ENCODE peak calls at places on chromosomes 5 and 9, in eight cellular contexts. X is uterus, M is cardiac fibroblast, O is cardiac muscle cell, D is osteoblast, T is coronary artery, W is H7, A is Peyer's patch. Q is an unnamed sample.

GRCh38 chr5:125422342-125422741 is 675.9 kb upstream of the ZNF608 start:
- DNase-seq in A (no peak), O (no peak), T (no peak), W (peak; percentile 18), D (no peak), M (no peak), X (no peak), Q (no peak)

GRCh38 chr5:149728303-149728702 is 1.8 kb upstream of the PPARGC1B start:
- DNase-seq in D (no peak), O (no peak), A (no peak), W (no peak), M (peak; percentile 21), T (no peak), X (no peak), Q (no peak)

GRCh38 chr5:73274121-73274520 is 101.1 kb downstream of the TMEM174 start:
- DNase-seq in X (no peak), M (no peak), D (no peak), O (no peak), A (no peak), T (no peak), W (no peak), Q (no peak)

GRCh38 chr5:11520241-11520929 is 383.9 kb downstream of the CTNND2 start:
- DNase-seq in A (no peak), T (no peak), W (no peak), M (no peak), X (no peak), O (no peak), D (no peak), Q (no peak)

GRCh38 chr5:60333103-60333502 is 366.9 kb downstream of the DEPDC1B start:
- DNase-seq in O (no peak), D (no peak), T (no peak), M (no peak), X (no peak), A (no peak), W (no peak), Q (peak; percentile 69)

GRCh38 chr5:92409131-92409530 is 1026.0 kb upstream of the ARRDC3 start:
- DNase-seq in T (no peak), D (no peak), M (peak; percentile 51), O (no peak), W (no peak), A (no peak), X (no peak), Q (peak; percentile 72)

GRCh38 chr5:91293131-91293530 is 90.0 kb downstream of the ARRDC3 start:
- DNase-seq in T (no peak), X (no peak), D (no peak), A (no peak), W (peak; percentile 56), M (no peak), O (peak; percentile 51), Q (no peak)

GRCh38 chr9:87290241-87290700 is 207.4 kb upstream of the DAPK1 start:
- DNase-seq in O (no peak), T (no peak), A (no peak), X (no peak), D (no peak), W (peak; percentile 42), M (peak; percentile 51), Q (peak; percentile 47)

GRCh38 chr5:58188287-58188651 is 271.6 kb downstream of the PLK2 start:
- DNase-seq in X (no peak), W (no peak), A (no peak), M (peak; percentile 79), O (peak; percentile 1), D (no peak), T (no peak), Q (peak; percentile 45)

GRCh38 chr9:108859459-108860114 is 2.5 kb upstream of the ACTL7A start:
- DNase-seq in X (no peak), D (no peak), M (no peak), O (no peak), T (no peak), A (no peak), W (no peak), Q (peak; percentile 11)

GRCh38 chr5:157271740-157272271 is 5.9 kb downstream of the CYFIP2 start:
- DNase-seq in A (peak; percentile 96), D (no peak), T (no peak), M (no peak), O (no peak), X (no peak), W (no peak), Q (no peak)
- H3K4me3 ChIP-seq in A (no peak overlapping the region), D (no peak overlapping the region), T (no peak overlapping the region), M (no peak overlapping the region), O (no peak overlapping the region), X (no peak overlapping the region), W (no peak overlapping the region), Q (no peak overlapping the region)

DNA sequence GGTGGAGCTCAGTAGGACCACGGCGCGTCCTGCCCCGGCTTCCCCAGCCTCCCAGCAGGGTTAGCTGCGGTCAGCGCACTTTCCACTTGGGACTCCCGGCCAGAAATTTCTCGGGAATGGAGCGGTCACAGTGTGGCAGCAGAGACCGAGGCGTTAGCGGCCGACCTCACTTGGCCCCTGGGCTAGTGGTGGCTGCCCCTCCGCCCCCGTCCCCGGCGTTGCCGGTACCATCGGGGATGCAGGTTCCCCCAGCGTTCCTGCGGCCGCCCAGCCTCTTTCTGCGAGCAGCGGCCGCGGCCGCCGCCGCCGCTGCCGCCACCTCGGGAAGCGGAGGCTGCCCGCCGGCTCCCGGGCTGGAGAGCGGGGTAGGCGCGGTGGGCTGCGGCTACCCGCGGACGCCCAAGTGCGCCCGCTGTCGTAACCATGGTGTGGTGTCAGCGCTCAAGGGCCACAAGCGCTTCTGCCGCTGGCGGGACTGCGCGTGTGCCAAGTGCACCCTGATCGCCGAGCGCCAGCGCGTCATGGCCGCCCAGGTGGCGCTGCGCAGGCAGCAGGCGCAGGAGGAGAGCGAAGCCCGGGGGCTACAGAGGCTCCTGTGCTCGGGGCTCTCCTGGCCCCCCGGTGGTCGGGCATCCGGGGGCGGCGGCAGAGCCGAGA is 454 bp downstream of the DMRTA1 start:
- DNase-seq in W (peak; percentile 78), A (peak; percentile 69), M (peak; percentile 44), D (peak; percentile 86), O (peak; percentile 88), T (peak; percentile 80), X (no peak), Q (peak; percentile 19)
- H3K4me3 ChIP-seq in W (peak overlapping the region; percentile 88), A (peak overlapping the region; percentile 67), M (peak overlapping the region; percentile 53), D (peak overlapping the region; percentile 72), O (peak overlapping the region; percentile 66), T (peak overlapping the region; percentile 87), X (peak overlapping the region; percentile 65), Q (peak overlapping the region; percentile 51)

GRCh38 chr5:5799826-5800225 is 377.3 kb downstream of the ICE1 start:
- DNase-seq in A (no peak), D (no peak), X (no peak), W (no peak), O (no peak), M (no peak), T (no peak), Q (no peak)

GRCh38 chr5:5793560-5793959 is 371.1 kb downstream of the ICE1 start:
- DNase-seq in M (no peak), O (no peak), T (no peak), D (no peak), A (no peak), X (no peak), W (no peak), Q (no peak)

GRCh38 chr5:5799229-5799628 is 376.8 kb downstream of the ICE1 start:
- DNase-seq in W (no peak), D (no peak), X (no peak), A (no peak), O (no peak), M (no peak), T (no peak), Q (no peak)

GRCh38 chr5:5798041-5798827 is 375.8 kb downstream of the ICE1 start:
- DNase-seq in W (no peak), O (no peak), M (no peak), T (no peak), D (no peak), A (no peak), X (no peak), Q (no peak)

DNA sequence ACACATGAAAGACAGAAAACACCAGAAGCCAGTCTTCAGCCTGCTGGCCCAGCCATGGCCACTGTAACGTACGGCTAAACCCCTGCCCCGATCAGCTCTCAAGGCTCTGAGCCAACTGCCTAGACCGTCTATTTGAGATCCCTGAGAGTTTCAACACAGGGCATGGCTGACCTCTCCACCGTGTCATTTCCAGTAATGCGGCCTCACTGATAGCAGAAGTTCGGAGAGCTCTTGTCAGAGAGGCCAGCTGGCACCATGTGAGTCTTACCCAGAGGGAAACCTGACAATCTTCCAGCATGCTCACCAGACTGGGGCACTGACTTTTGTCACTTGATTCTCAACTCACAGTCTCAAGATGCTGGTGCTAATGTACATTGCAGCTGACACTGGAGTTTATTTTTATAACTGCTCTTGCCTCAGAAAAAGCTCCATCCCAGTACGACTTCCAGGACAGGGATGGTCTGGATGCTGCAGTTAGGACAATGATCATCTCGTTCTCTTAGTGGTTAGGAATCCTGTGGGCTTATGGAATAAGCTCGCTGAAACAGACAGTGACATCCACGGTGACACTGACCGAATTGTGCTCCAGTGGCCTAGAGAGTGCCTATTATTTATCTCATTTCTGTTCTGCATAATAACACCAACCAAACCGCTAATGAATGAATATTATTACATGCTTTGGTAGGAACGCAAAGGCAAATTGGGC is 372.8 kb downstream of the ICE1 start:
- DNase-seq in A (no peak), O (peak; percentile 81), W (no peak), D (no peak), M (no peak), T (no peak), X (no peak), Q (no peak)
- H3K4me3 ChIP-seq in A (no peak overlapping the region), O (no peak overlapping the region), W (no peak overlapping the region), D (no peak overlapping the region), M (no peak overlapping the region), T (no peak overlapping the region), X (no peak overlapping the region), Q (no peak overlapping the region)

GRCh38 chr9:136109351-136110081 is 9.2 kb downstream of the TMEM250 start:
- DNase-seq in X (peak; percentile 89), T (peak; percentile 97), D (peak; percentile 100), O (peak; percentile 82), W (peak; percentile 96), A (peak; percentile 96), M (peak; percentile 88), Q (peak; percentile 84)

GRCh38 chr9:136110082-136111061 is 8.3 kb downstream of the TMEM250 start:
- DNase-seq in T (no peak), W (peak; percentile 88), D (peak; percentile 93), O (no peak), A (no peak), M (no peak), X (no peak), Q (peak; percentile 26)

GRCh38 chr9:136108648-136109266 is 9.9 kb downstream of the TMEM250 start:
- DNase-seq in D (no peak), X (peak; percentile 16), A (no peak), T (no peak), M (no peak), O (no peak), W (peak; percentile 70), Q (no peak)

GRCh38 chr9:136107155-136107952 is 11.3 kb downstream of the TMEM250 start:
- DNase-seq in M (no peak), D (no peak), W (peak; percentile 73), A (peak; percentile 81), O (no peak), X (no peak), T (no peak), Q (no peak)

DNA sequence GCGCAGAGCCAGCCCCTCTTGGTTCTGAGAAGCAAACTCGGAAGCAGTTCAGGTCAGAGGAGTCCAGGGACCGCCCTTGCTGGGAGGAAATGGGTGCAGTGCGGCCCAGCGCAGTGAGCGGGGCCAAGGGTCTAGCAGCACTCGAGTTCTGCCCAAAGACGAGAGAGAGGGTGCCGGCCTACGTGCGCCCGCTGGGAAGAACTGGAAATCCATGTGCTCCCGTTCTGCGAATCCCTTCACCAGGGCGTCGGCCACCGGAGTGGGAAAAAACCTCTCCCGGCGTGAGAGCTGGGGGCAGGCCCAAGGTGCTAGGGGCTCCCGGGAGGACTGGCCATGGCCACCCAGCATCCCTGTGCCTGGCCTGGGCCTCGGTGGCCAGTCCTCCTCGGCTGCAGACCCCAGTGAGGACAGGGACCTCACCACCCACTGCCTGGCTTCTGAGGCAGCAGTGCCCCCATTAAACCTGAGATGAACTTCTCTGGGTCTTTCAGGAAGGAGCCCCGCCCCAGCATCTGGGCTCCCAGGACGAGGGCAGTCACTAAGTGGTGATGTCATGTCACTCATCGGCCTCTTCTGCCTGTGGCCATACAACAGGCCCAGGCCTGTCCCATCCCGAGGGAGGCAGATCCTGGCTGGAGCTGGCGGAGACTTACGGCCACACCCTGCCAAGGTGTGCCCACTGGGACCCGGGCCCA is 10.6 kb downstream of the TMEM250 start:
- DNase-seq in O (no peak), M (no peak), D (no peak), W (no peak), A (no peak), X (peak; percentile 19), T (no peak), Q (no peak)
- H3K4me3 ChIP-seq in O (no peak overlapping the region), M (no peak overlapping the region), D (no peak overlapping the region), W (no peak overlapping the region), A (no peak overlapping the region), X (no peak overlapping the region), T (no peak overlapping the region), Q (no peak overlapping the region)